ENCODE peak calls at places on chromosomes 2 and 18, in ten cellular contexts. R is HepG2, B is tibial nerve, Q is endothelial cell of umbilical vein, V is adrenal gland, L is stomach, W is NB4, C is A549, M is GM12892, X is transverse colon. I is an unnamed sample.

GRCh38 chr2:179936654-179937053 is 70.4 kb downstream of the CWC22 start:
- DNase-seq in R (peak), B (no peak), Q (peak), V (no peak), L (no peak), W (peak), C (peak), M (no peak), X (peak), I (no peak)

GRCh38 chr18:78799382-78800089 is 180.1 kb upstream of the SALL3 start:
- DNase-seq in R (no peak), B (no peak), Q (no peak), V (no peak), L (no peak), W (no peak), C (no peak), M (no peak), X (no peak), I (no peak)

GRCh38 chr2:65845442-65846182 is 413.2 kb upstream of the SPRED2 start:
- DNase-seq in R (no peak), B (no peak), Q (no peak), V (no peak), L (no peak), W (no peak), C (no peak), M (no peak), X (no peak), I (no peak)

GRCh38 chr18:79476031-79476917 is 80.5 kb downstream of the NFATC1 start:
- DNase-seq in R (no peak), B (no peak), Q (no peak), V (no peak), L (no peak), W (no peak), C (no peak), M (no peak), X (no peak), I (no peak)

GRCh38 chr2:53987336-53987921 is 16.6 kb upstream of the PSME4 start:
- DNase-seq in R (peak), B (no peak), Q (peak), V (no peak), L (no peak), W (no peak), C (no peak), M (no peak), X (no peak), I (no peak)

GRCh38 chr18:24187689-24188088 is 48.8 kb downstream of the CABYR start:
- DNase-seq in R (no peak), B (no peak), Q (no peak), V (no peak), L (no peak), W (no peak), C (no peak), M (no peak), X (no peak), I (no peak)

GRCh38 chr2:63819765-63820717 is 21.7 kb upstream of the UGP2 start:
- DNase-seq in R (peak), B (no peak), Q (no peak), V (no peak), L (no peak), W (peak), C (no peak), M (no peak), X (no peak), I (peak)

GRCh38 chr18:66607632-66608031 is 3.7 kb upstream of the CDH19 start:
- DNase-seq in R (no peak), B (no peak), Q (no peak), V (no peak), L (no peak), W (no peak), C (no peak), M (no peak), X (no peak), I (no peak)

GRCh38 chr2:85929096-85930044 is 40.6 kb upstream of the ST3GAL5 start:
- DNase-seq in R (no peak), B (no peak), Q (no peak), V (no peak), L (no peak), W (no peak), C (peak), M (no peak), X (no peak), I (no peak)

GRCh38 chr2:221377597-221377996 is 194.5 kb downstream of the EPHA4 start:
- DNase-seq in R (no peak), B (no peak), Q (no peak), V (no peak), L (no peak), W (no peak), C (no peak), M (no peak), X (no peak), I (no peak)

GRCh38 chr2:74457129-74457548 is 1.1 kb upstream of the WBP1 start:
- DNase-seq in R (no peak), B (no peak), Q (peak), V (no peak), L (no peak), W (no peak), C (no peak), M (no peak), X (no peak), I (no peak)

GRCh38 chr2:74458957-74459290 is 686 bp downstream of the WBP1 start:
- DNase-seq in R (no peak), B (no peak), Q (no peak), V (no peak), L (no peak), W (no peak), C (no peak), M (no peak), X (no peak), I (no peak)

GRCh38 chr2:74457549-74458131 is 598 bp upstream of the WBP1 start:
- DNase-seq in R (peak), B (peak), Q (no peak), V (peak), L (peak), W (peak), C (peak), M (peak), X (peak), I (peak)

GRCh38 chr2:74459377-74460118 is 1.3 kb downstream of the WBP1 start:
- DNase-seq in R (no peak), B (no peak), Q (no peak), V (no peak), L (no peak), W (no peak), C (no peak), M (no peak), X (no peak), I (no peak)

GRCh38 chr2:74458132-74458956 is at the start of gene WBP1:
- DNase-seq in R (peak), B (peak), Q (peak), V (peak), L (peak), W (peak), C (peak), M (peak), X (peak), I (peak)
- TF ChIP-seq POLR2A in R (peak), B (peak), Q (peak), V (peak), L (no peak), W (no peak), C (peak), M (peak), X (peak), I (peak)

DNA sequence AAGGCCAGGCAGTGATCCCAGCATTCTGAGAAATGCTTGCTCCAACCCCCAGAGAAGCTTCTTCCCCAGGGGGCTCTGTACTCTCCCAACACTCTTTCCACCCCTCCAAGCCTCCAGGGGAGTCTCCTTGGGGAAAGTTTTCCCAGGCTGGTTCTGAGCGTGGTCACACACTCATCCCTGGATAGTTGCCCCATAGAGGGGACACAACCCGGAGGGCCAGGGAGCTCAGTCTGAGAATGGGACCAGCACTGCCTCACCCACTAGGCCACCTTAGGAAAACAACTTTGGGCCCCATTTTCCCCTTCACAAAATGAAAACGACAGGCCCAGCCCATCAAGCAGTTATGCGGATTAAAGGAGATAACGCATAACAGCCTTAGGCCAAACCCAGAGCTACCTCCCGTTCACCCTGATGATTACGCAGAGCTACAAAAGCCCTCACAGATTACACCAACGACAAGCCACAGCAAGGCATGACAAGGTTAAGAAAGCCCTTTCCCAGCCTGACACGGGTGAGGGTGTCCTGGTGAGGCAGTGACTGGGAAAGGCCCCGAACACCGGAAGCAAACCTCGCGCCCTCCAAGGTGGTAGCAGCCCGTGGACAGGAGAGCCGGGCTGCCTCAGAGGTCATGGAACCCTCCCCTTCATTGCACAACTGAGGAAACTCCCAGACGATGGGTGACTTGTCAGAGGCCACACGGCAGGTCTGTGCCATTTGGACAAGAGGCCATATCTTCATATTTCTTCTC is 16.9 kb upstream of the ASPRV1 start:
- DNase-seq in R (no peak), B (no peak), Q (no peak), V (no peak), L (no peak), W (peak), C (no peak), M (no peak), X (no peak), I (no peak)
- TF ChIP-seq POLR2A in R (no peak), B (no peak), Q (no peak), V (no peak), L (no peak), W (no peak), C (no peak), M (no peak), X (no peak), I (no peak)

DNA sequence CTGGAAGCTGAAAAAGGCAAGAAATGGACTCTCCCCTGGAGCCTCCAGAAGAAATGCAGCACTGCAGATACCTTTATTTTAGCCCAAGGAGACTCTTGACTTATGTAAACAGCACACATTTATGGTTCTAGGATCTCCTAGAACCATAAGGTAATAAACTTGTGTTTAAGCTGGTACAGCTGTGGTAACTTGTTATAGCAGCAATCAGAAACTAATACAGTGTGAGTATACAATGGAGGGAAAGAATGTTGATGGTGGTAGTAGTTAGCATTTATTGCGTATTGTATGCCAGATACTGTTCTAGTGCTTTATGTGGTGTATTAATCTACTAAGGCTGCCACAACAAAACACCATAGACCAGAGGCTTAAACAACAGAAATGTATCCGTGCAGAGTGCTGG is 40.6 kb downstream of the FOSL2 start:
- DNase-seq in R (no peak), B (no peak), Q (no peak), V (no peak), L (no peak), W (no peak), C (no peak), M (no peak), X (no peak), I (no peak)
- TF ChIP-seq POLR2A in R (no peak), B (no peak), Q (no peak), V (no peak), L (no peak), W (no peak), C (no peak), M (no peak), X (no peak), I (no peak)

GRCh38 chr2:218780851-218781690 is 876 bp upstream of the CYP27A1 start:
- DNase-seq in R (peak), B (no peak), Q (no peak), V (no peak), L (no peak), W (no peak), C (peak), M (no peak), X (no peak), I (no peak)

GRCh38 chr2:218780026-218780425 is 1.9 kb upstream of the CYP27A1 start:
- DNase-seq in R (no peak), B (no peak), Q (no peak), V (no peak), L (no peak), W (no peak), C (no peak), M (no peak), X (no peak), I (no peak)

GRCh38 chr2:218782529-218782845 is 540 bp downstream of the CYP27A1 start:
- DNase-seq in R (peak), B (no peak), Q (no peak), V (no peak), L (no peak), W (no peak), C (no peak), M (no peak), X (peak), I (no peak)

GRCh38 chr2:218783612-218784169 is 1.7 kb downstream of the CYP27A1 start:
- DNase-seq in R (no peak), B (no peak), Q (no peak), V (peak), L (no peak), W (no peak), C (no peak), M (no peak), X (no peak), I (no peak)

GRCh38 chr2:218781691-218782528 is at the start of gene CYP27A1:
- DNase-seq in R (peak), B (peak), Q (peak), V (peak), L (peak), W (no peak), C (no peak), M (peak), X (peak), I (peak)
- TF ChIP-seq POLR2A in R (peak), B (no peak), Q (no peak), V (peak), L (no peak), W (no peak), C (no peak), M (no peak), X (peak), I (peak)

DNA sequence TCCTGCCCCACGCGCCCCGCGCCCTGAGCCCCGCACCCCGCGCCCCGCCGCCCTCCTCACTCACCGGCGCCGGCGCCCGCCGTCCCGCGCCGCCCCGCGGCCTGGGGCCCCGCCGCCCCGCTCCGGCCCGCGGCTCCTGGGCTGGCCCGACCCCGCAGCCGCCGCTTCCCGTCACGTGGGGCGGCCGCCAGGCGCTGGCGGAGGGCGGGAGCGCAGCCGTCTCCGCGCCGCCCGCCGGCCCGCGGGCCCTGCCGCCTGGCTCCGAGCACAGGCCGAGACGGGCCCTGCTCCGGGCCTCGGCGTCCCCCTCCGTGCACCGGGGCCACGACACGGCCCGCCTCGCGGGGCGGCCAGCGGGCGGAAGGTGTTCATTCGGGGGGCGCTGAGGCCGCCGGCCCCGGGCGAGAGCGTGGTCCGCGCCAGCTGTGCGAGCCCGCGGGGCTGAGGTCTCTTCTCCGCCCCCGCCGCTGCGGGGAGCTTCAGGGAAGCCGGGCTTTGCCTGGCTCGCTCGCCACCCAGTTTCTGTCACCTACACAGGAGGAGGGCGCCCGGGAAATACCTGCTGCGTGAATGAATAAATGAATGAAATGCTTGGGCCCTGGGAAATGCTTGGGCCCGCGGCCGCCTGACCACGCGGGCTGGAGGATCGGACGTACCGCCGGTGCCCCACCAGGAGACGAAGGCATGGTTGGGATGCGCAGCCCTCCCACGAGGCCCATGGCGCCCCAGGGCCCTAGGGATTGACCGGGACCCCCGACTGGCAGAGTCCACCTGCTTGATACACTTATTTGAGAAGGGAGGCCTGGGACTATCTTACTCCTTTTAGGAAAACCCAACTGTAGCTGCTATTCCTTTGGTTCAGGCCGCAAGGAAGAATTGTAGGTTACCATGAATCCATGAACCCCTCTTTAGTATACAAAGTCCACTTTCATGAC is at the start of gene TGFBRAP1:
- DNase-seq in R (peak), B (no peak), Q (peak), V (no peak), L (peak), W (peak), C (peak), M (peak), X (peak), I (peak)
- TF ChIP-seq POLR2A in R (peak), B (no peak), Q (peak), V (peak), L (no peak), W (peak), C (peak), M (peak), X (no peak), I (no peak)

DNA sequence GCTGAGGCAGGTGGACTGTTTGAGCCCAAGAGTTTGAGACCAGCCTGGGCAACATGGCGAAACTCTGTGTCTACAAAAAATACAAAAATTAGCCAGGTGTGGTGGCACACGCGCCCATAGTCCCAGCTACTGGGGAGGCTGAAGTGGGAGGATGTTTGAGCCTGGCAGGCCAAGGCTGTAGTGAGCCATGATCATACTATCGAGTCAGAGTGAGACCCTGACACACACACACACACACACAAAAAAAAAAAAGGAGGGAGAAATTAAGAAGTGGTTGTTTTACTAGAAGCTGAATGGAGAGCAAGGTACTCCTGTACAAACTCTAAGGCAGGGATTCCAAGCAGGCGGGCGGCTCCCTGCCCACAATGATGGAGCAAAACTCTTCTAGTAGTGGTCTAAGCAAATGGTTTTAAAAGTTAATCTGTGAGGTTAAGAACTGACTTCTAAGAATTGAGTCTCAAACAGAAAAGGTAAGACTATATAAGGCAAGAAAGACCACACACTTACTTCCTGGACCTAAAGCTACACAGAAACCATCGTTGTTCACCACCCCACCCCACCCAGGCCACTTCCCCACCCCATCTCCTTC is 2.6 kb downstream of the ANKRD44 start:
- DNase-seq in R (no peak), B (no peak), Q (no peak), V (no peak), L (no peak), W (peak), C (no peak), M (no peak), X (peak), I (no peak)
- TF ChIP-seq POLR2A in R (no peak), B (no peak), Q (no peak), V (no peak), L (no peak), W (no peak), C (no peak), M (peak), X (no peak), I (no peak)

DNA sequence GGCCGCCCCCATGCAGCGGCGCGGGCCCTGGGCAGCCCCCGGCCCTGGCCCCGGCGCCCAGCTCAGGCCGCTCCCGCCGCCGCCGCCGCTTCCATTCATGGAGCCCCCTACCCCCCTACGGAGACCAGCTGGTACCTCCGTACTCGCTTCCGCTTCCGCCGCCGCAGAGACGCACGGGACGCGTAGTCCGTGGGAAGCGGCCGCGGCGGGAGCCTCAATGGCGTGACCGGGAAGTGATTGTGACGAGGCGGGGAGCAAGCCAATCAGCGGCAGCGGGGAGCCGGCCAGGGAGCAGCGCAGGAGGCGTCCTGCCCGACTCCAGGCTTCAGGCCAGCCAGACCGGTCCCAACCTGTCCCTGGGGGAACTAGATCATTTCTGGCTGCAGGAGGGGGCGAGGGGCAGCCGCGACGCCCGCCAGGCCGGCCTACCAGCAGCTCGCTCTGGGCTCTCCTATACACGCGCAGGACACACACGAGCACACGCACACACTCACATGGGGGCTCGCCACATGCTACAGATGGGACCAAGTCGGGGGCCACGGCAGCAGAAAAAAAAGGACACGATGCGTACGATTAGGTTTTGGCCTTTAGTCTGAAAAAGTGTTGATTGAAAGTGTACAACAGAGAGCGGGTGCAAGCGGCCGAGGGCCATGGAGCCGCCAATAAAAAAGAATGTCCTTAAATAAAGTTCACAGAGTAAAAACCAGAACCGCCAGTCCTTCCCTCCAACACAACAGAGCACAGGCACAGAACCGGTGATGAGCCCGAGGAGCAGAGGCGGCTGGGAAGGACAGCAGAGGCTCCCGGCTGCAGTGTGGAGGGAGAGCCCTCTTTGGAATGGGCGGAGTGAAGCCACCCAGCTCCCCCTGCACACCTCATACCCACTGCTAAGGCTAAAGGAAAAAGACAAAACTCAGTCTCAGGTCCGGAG is at the start of gene ZNF513:
- DNase-seq in R (peak), B (peak), Q (peak), V (peak), L (peak), W (peak), C (peak), M (peak), X (peak), I (peak)
- TF ChIP-seq POLR2A in R (no peak), B (peak), Q (no peak), V (peak), L (no peak), W (peak), C (peak), M (peak), X (peak), I (no peak)

I was measured in heart left ventricle.